ENCODE peak calls at places on chromosomes 4 and X, in five cellular contexts. D is A549, U is tibial nerve, E is erythroblast, V is suprapubic skin. S is an unnamed sample.
A peak's percentile ranks its signal among the peaks of the same experiment; 100 is the strongest.

GRCh38 chr4:184624972-184625554 is 24.2 kb downstream of the CASP3 start:
- DNase-seq in D (no peak), V (no peak), U (no peak), E (no peak), S (no peak)

GRCh38 chrX:13985697-13986435 is 43.8 kb downstream of the GEMIN8 start:
- DNase-seq in E (no peak), U (no peak), V (no peak), D (no peak), S (no peak)

GRCh38 chr4:177005801-177006230 is 213.1 kb upstream of the VEGFC start:
- DNase-seq in V (no peak), U (no peak), D (no peak), E (no peak), S (no peak)

GRCh38 chrX:20529711-20530110 is 263.0 kb upstream of the RPS6KA3 start:
- DNase-seq in U (no peak), D (no peak), V (no peak), E (no peak), S (no peak)

GRCh38 chrX:131595120-131595519 is 51.2 kb downstream of the OR13H1 start:
- DNase-seq in D (no peak), U (no peak), V (no peak), E (no peak), S (no peak)

GRCh38 chr4:54109226-54110018 is 9.5 kb downstream of the GSX2 start:
- DNase-seq in V (no peak), E (no peak), D (no peak), U (no peak), S (no peak)

GRCh38 chr4:54187148-54187547 is 41.9 kb upstream of the PDGFRA start:
- DNase-seq in E (no peak), U (no peak), V (no peak), D (no peak), S (peak; percentile 40)

GRCh38 chrX:153381684-153382532 is 19.2 kb downstream of the PNMA6E start:
- DNase-seq in V (no peak), E (peak; percentile 72), U (no peak), D (peak; percentile 19), S (no peak)

GRCh38 chrX:147770858-147771257 is 140.9 kb upstream of the FMR1 start:
- DNase-seq in V (no peak), E (no peak), U (no peak), D (no peak), S (no peak)

GRCh38 chr4:25031077-25031606 is 396 bp upstream of the LGI2 start:
- DNase-seq in E (no peak), V (no peak), D (peak; percentile 8), U (no peak), S (peak; percentile 32)

GRCh38 chr4:174260099-174260498 is 23.4 kb downstream of the FBXO8 start:
- DNase-seq in V (no peak), U (no peak), D (peak; percentile 8), E (peak; percentile 18), S (no peak)

GRCh38 chr4:82780398-82781231 is 18.0 kb downstream of the SCD5 start:
- DNase-seq in V (peak; percentile 74), D (no peak), E (no peak), U (peak; percentile 83), S (peak; percentile 71)

GRCh38 chr4:1711055-1711905 is 839 bp downstream of the SLBP start:
- DNase-seq in V (no peak), E (peak; percentile 70), D (no peak), U (no peak), S (peak; percentile 61)

DNA sequence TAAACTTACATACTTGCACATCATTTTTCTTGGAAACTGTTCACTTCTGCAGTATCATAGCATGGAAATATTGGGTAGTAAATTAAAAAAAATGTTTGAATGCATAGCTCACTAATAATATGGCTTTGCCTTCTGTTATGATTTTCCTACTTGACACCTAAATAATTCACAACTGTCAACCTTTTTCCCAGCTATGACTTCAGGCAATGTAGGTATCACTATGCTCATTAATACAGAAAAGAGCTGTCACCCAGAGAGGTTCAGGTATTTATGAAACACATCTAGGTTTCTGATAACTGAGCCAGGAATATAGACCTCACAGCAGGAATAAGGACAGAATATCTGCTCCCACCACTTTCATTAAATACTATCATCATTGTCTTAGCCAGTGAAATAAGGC is 289.5 kb downstream of the ACTRT1 start:
- DNase-seq in U (no peak), V (no peak), E (no peak), D (no peak), S (no peak)
- TF ChIP-seq POLR2A in U (no peak), V (no peak), E (no peak), D (no peak), S (no peak)

DNA sequence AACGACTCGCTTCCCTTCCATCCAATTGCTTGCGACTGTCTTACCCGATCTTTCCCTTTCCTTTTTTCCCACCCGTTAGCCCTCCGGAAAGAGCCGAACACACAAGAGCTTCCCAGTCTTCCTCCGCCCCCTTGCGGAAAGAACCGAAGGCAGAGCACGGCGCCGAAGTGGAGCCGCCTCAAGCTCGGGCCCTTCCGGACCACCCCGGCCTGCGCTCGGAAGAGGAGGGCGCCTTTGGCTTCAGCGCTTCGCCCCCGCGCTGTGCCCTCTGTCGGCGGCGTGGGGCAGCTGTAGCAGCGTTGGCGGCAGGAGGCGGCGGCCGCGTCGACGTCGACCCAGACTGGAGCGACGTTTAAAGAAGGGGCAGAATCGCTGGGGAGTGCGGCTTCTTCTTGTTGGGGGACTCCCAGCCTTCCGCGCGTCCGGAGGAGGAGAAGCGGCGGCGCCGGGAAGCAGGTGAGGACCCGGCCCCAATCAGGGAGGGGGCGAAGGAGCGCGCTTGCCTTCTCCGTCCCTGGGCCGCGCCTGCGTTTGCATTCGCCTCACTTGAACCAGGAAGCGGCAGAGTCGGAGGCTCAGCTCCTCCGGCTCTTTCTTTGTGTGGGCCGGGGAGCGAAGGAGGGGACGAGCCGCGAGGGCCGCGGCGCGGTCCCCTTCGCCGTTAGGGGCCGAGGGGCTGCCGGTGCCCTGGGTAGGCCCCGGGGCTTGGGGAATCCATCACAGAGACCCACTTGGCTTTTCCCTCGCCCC is at the start of gene ZBTB33:
- DNase-seq in E (peak; percentile 92), V (peak; percentile 91), D (peak; percentile 77), U (peak; percentile 71), S (peak; percentile 94)
- TF ChIP-seq POLR2A in E (peak; percentile 64), V (no peak), D (peak; percentile 62), U (peak; percentile 68), S (no peak)

GRCh38 chr4:38455092-38455855 is 208.7 kb upstream of the KLF3 start:
- DNase-seq in V (no peak), D (no peak), E (no peak), U (no peak), S (no peak)
- TF ChIP-seq POLR2A in V (no peak), D (no peak), E (no peak), U (no peak), S (no peak)

GRCh38 chr4:146494143-146494542 is 27.6 kb downstream of the SLC10A7 start:
- DNase-seq in U (no peak), D (no peak), E (no peak), V (no peak), S (no peak)
- TF ChIP-seq POLR2A in U (no peak), D (no peak), E (no peak), V (no peak), S (no peak)

GRCh38 chrX:48957827-48958634 is 624 bp upstream of the OTUD5 start:
- DNase-seq in V (peak; percentile 97), U (peak; percentile 91), E (peak; percentile 98), D (peak; percentile 96), S (peak; percentile 97)
- TF ChIP-seq POLR2A in V (no peak), U (peak; percentile 74), E (peak; percentile 80), D (peak; percentile 27), S (no peak)

DNA sequence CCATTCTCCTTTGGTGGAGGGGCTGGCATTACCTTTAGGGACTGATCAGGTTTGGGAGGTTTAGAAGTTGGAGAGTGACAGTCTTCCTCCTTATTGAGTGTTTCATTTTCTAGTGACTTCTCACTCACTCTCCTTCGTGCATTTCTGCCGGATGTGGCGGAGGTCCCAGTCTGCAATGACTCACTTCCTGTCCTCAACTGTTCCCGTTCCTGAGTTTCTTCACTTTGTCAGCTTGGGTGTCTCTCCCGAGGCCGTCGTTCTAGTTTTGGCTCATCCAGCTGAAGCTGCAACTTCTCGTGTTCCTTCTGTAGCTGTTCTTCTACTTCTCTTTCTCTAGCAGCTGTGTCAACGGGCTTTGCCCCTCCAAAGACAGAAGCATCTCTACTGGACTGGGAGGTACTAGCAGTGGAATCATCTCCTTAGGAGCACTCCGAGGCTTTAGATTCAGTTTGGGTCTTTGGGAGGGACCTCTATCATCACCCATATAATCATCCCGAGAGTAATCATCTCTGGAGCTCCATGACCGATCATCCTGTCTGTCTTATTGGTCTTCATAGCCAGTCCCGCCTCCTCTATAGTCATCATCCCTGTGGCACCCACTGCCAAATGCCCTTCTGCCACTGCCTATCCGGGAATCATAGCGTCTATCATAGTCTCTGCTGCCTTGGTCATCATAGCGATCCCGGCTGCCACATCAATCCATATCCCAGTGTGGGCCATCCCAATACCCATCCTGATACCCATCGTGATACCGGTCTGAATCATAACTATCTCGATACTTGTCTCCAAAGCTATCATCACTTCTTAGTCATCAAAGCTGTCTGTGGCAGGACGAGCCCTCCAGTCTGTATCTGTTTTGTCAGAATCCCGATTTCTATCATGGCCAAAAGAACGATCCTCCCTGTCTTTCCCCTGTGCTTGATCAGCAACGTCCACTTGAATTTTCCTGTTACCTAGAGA is 35.3 kb upstream of the VSIG4 start:
- DNase-seq in D (no peak), V (no peak), U (no peak), E (no peak), S (peak; percentile 67)
- TF ChIP-seq POLR2A in D (no peak), V (no peak), U (no peak), E (no peak), S (no peak)

GRCh38 chrX:49184294-49185061 is 1.7 kb downstream of the PRICKLE3 start:
- DNase-seq in U (peak; percentile 89), D (peak; percentile 69), V (peak; percentile 95), E (peak; percentile 52), S (peak; percentile 88)
- TF ChIP-seq POLR2A in U (peak; percentile 64), D (peak; percentile 62), V (no peak), E (no peak), S (peak; percentile 65)

GRCh38 chr4:112144546-112145325 is 518 bp upstream of the FAM241A start:
- DNase-seq in U (no peak), V (no peak), D (no peak), E (no peak), S (no peak)

GRCh38 chr4:112142152-112142551 is 3.1 kb upstream of the FAM241A start:
- DNase-seq in E (no peak), D (no peak), U (no peak), V (no peak), S (no peak)

GRCh38 chr4:112147697-112148096 is 2.4 kb downstream of the FAM241A start:
- DNase-seq in V (no peak), E (peak; percentile 19), U (no peak), D (no peak), S (peak; percentile 35)

GRCh38 chr4:112145820-112146813 is 863 bp downstream of the FAM241A start:
- DNase-seq in V (peak; percentile 72), D (peak; percentile 27), E (peak; percentile 65), U (no peak), S (peak; percentile 71)

GRCh38 chr4:112145326-112145819 is at the start of gene FAM241A:
- DNase-seq in E (peak; percentile 89), D (peak; percentile 73), V (peak; percentile 90), U (peak; percentile 80), S (peak; percentile 96)
- TF ChIP-seq POLR2A in E (peak; percentile 77), D (peak; percentile 72), V (no peak), U (peak; percentile 88), S (peak; percentile 98)

GRCh38 chr4:182874158-182874855 is 42.9 kb downstream of the DCTD start:
- DNase-seq in E (no peak), U (no peak), D (no peak), V (no peak), S (no peak)
- TF ChIP-seq POLR2A in E (no peak), U (no peak), D (no peak), V (no peak), S (no peak)

GRCh38 chr4:2843909-2844584 is 403 bp downstream of the ADD1 start:
- DNase-seq in U (no peak), D (no peak), E (peak; percentile 78), V (peak; percentile 79), S (peak; percentile 65)
- TF ChIP-seq POLR2A in U (no peak), D (no peak), E (no peak), V (no peak), S (no peak)

S was measured in heart left ventricle.